ENCODE peak calls at places on chromosomes 12 and 14, in seven cellular contexts. Y is fibroblast of mammary gland; J is stimulated activated naive CD4-positive, alpha-beta T cell; T is T-helper 1 cell; K is NCI-H1694; U is CD4-positive, alpha-beta memory T cell; D is stimulated activated CD4-positive, alpha-beta T cell treated with anti-CD3 and anti-CD28 coated beads, Interleukin-2, amount 100 ng/mL, for 48 hours. F is an unnamed sample.

GRCh38 chr12:14723763-14724162 is 27.4 kb upstream of the GUCY2C start:
- DNase-seq in U (peak; percentile 66), K (peak; percentile 12), D (peak; percentile 50), T (peak; percentile 32), J (peak; percentile 19), Y (peak; percentile 68), F (peak; percentile 20)

GRCh38 chr12:112841891-112842290 is 50.3 kb downstream of the RPH3A start:
- DNase-seq in D (no peak), K (no peak), T (no peak), Y (peak; percentile 4), U (no peak), J (no peak), F (no peak)

GRCh38 chr12:49974231-49974675 is 1.5 kb downstream of the AQP6 start:
- DNase-seq in K (no peak), U (no peak), Y (peak; percentile 66), D (no peak), T (no peak), J (no peak), F (no peak)

GRCh38 chr12:115308918-115309317 is 624.9 kb upstream of the TBX3 start:
- DNase-seq in K (no peak), T (no peak), Y (peak; percentile 55), D (no peak), U (no peak), J (no peak), F (no peak)

GRCh38 chr12:53981652-53982565 is 3.0 kb upstream of the HOXC10 start:
- DNase-seq in D (no peak), T (no peak), Y (no peak), U (no peak), K (no peak), J (no peak), F (no peak)

GRCh38 chr14:21965042-21965441 is 291.4 kb upstream of the OR4E1 start:
- DNase-seq in T (peak; percentile 32), J (peak; percentile 13), D (no peak), U (peak; percentile 58), Y (no peak), K (no peak), F (peak; percentile 37)

GRCh38 chr12:124422570-124423523 is 128.0 kb downstream of the RFLNA start:
- DNase-seq in J (no peak), Y (peak; percentile 94), D (no peak), K (peak; percentile 45), T (no peak), U (no peak), F (no peak)

GRCh38 chr14:79915411-79915810 is 295.9 kb downstream of the DIO2 start:
- DNase-seq in D (no peak), Y (no peak), T (no peak), K (peak; percentile 83), U (no peak), J (no peak), F (no peak)

GRCh38 chr12:4736048-4736447 is 15.8 kb downstream of the GALNT8 start:
- DNase-seq in U (no peak), D (no peak), J (no peak), K (no peak), Y (no peak), T (no peak), F (no peak)

GRCh38 chr14:50832935-50833607 is 2.1 kb upstream of the NIN start:
- DNase-seq in D (no peak), J (no peak), K (no peak), T (no peak), U (no peak), Y (no peak), F (no peak)